ENCODE peak calls at places on chromosomes 6 and 20, in eight cellular contexts. One of them, this sample, is unnamed.

GRCh38 chr20:57693002-57693582 is 16.7 kb downstream of the PMEPA1 start:
- DNase-seq in NCI-H1092: no peak
- DNase-seq in fibroblast of lung: no peak
- DNase-seq in occipital lobe: no peak
- DNase-seq in GM20000: no peak
- DNase-seq in Calu3: peak; percentile 94
- DNase-seq in astrocyte of the spinal cord: peak; percentile 61
- DNase-seq in neural progenitor cell: no peak
- DNase-seq in this sample: no peak

GRCh38 chr6:149125309-149125708 is 192.2 kb upstream of the TAB2 start:
- DNase-seq in NCI-H1092: no peak
- DNase-seq in fibroblast of lung: no peak
- DNase-seq in occipital lobe: no peak
- DNase-seq in GM20000: no peak
- DNase-seq in Calu3: no peak
- DNase-seq in astrocyte of the spinal cord: no peak
- DNase-seq in neural progenitor cell: no peak
- DNase-seq in this sample: no peak

GRCh38 chr6:128068110-128068460 is 167.2 kb upstream of the THEMIS start:
- DNase-seq in NCI-H1092: no peak
- DNase-seq in fibroblast of lung: no peak
- DNase-seq in occipital lobe: no peak
- DNase-seq in GM20000: no peak
- DNase-seq in Calu3: no peak
- DNase-seq in astrocyte of the spinal cord: no peak
- DNase-seq in neural progenitor cell: no peak
- DNase-seq in this sample: no peak

GRCh38 chr6:129206761-129207330 is 323.9 kb downstream of the LAMA2 start:
- DNase-seq in NCI-H1092: no peak
- DNase-seq in fibroblast of lung: no peak
- DNase-seq in occipital lobe: no peak
- DNase-seq in GM20000: no peak
- DNase-seq in Calu3: no peak
- DNase-seq in astrocyte of the spinal cord: no peak
- DNase-seq in neural progenitor cell: no peak
- DNase-seq in this sample: no peak

GRCh38 chr20:41287327-41287726 is 30.2 kb downstream of the ZHX3 start:
- DNase-seq in NCI-H1092: no peak
- DNase-seq in fibroblast of lung: peak; percentile 70
- DNase-seq in occipital lobe: no peak
- DNase-seq in GM20000: no peak
- DNase-seq in Calu3: no peak
- DNase-seq in astrocyte of the spinal cord: peak; percentile 80
- DNase-seq in neural progenitor cell: no peak
- DNase-seq in this sample: peak; percentile 65

GRCh38 chr6:40807484-40807883 is 220.3 kb upstream of the LRFN2 start:
- DNase-seq in NCI-H1092: no peak
- DNase-seq in fibroblast of lung: no peak
- DNase-seq in occipital lobe: no peak
- DNase-seq in GM20000: no peak
- DNase-seq in Calu3: no peak
- DNase-seq in astrocyte of the spinal cord: no peak
- DNase-seq in neural progenitor cell: no peak
- DNase-seq in this sample: no peak

GRCh38 chr6:45411959-45412358 is 34.2 kb upstream of the SUPT3H start:
- DNase-seq in NCI-H1092: no peak
- DNase-seq in fibroblast of lung: no peak
- DNase-seq in occipital lobe: no peak
- DNase-seq in GM20000: no peak
- DNase-seq in Calu3: no peak
- DNase-seq in astrocyte of the spinal cord: peak; percentile 29
- DNase-seq in neural progenitor cell: no peak
- DNase-seq in this sample: no peak

GRCh38 chr20:1283522-1284210 is 17.6 kb downstream of the SNPH start:
- DNase-seq in NCI-H1092: no peak
- DNase-seq in fibroblast of lung: peak; percentile 24
- DNase-seq in occipital lobe: no peak
- DNase-seq in GM20000: no peak
- DNase-seq in Calu3: no peak
- DNase-seq in astrocyte of the spinal cord: no peak
- DNase-seq in neural progenitor cell: no peak
- DNase-seq in this sample: no peak

GRCh38 chr20:62487564-62488086 is 11.8 kb upstream of the GATA5 start:
- DNase-seq in NCI-H1092: no peak
- DNase-seq in fibroblast of lung: no peak
- DNase-seq in occipital lobe: no peak
- DNase-seq in GM20000: no peak
- DNase-seq in Calu3: no peak
- DNase-seq in astrocyte of the spinal cord: no peak
- DNase-seq in neural progenitor cell: no peak
- DNase-seq in this sample: no peak

GRCh38 chr6:38404355-38404754 is 235.4 kb downstream of the BTBD9 start:
- DNase-seq in NCI-H1092: no peak
- DNase-seq in fibroblast of lung: peak; percentile 6
- DNase-seq in occipital lobe: no peak
- DNase-seq in GM20000: peak; percentile 7
- DNase-seq in Calu3: no peak
- DNase-seq in astrocyte of the spinal cord: no peak
- DNase-seq in neural progenitor cell: no peak
- DNase-seq in this sample: peak; percentile 9

GRCh38 chr6:70797625-70798024 is 129.9 kb downstream of the SMAP1 start:
- DNase-seq in NCI-H1092: no peak
- DNase-seq in fibroblast of lung: no peak
- DNase-seq in occipital lobe: no peak
- DNase-seq in GM20000: peak; percentile 21
- DNase-seq in Calu3: no peak
- DNase-seq in astrocyte of the spinal cord: no peak
- DNase-seq in neural progenitor cell: no peak
- DNase-seq in this sample: no peak

GRCh38 chr6:36929607-36930006 is 24.9 kb upstream of the PI16 start:
- DNase-seq in NCI-H1092: no peak
- DNase-seq in fibroblast of lung: peak; percentile 79
- DNase-seq in occipital lobe: no peak
- DNase-seq in GM20000: no peak
- DNase-seq in Calu3: no peak
- DNase-seq in astrocyte of the spinal cord: peak; percentile 47
- DNase-seq in neural progenitor cell: no peak
- DNase-seq in this sample: peak; percentile 62

GRCh38 chr6:45538636-45539035 is 160.9 kb upstream of the SUPT3H start:
- DNase-seq in NCI-H1092: no peak
- DNase-seq in fibroblast of lung: no peak
- DNase-seq in occipital lobe: no peak
- DNase-seq in GM20000: no peak
- DNase-seq in Calu3: no peak
- DNase-seq in astrocyte of the spinal cord: no peak
- DNase-seq in neural progenitor cell: no peak
- DNase-seq in this sample: peak; percentile 90

GRCh38 chr20:49313271-49313670 is 35.4 kb upstream of the ZNFX1 start:
- DNase-seq in NCI-H1092: no peak
- DNase-seq in fibroblast of lung: no peak
- DNase-seq in occipital lobe: no peak
- DNase-seq in GM20000: no peak
- DNase-seq in Calu3: no peak
- DNase-seq in astrocyte of the spinal cord: no peak
- DNase-seq in neural progenitor cell: no peak
- DNase-seq in this sample: no peak

GRCh38 chr20:63787302-63787701 is 43.8 kb downstream of the ZBTB46 start:
- DNase-seq in NCI-H1092: no peak
- DNase-seq in fibroblast of lung: no peak
- DNase-seq in occipital lobe: no peak
- DNase-seq in GM20000: no peak
- DNase-seq in Calu3: no peak
- DNase-seq in astrocyte of the spinal cord: no peak
- DNase-seq in neural progenitor cell: no peak
- DNase-seq in this sample: no peak

GRCh38 chr6:25035451-25036435 is 100.0 kb upstream of the RIPOR2 start:
- DNase-seq in NCI-H1092: no peak
- DNase-seq in fibroblast of lung: no peak
- DNase-seq in occipital lobe: no peak
- DNase-seq in GM20000: peak; percentile 32
- DNase-seq in Calu3: no peak
- DNase-seq in astrocyte of the spinal cord: no peak
- DNase-seq in neural progenitor cell: no peak
- DNase-seq in this sample: no peak

GRCh38 chr20:23437126-23437894 is 2.2 kb upstream of the CSTL1 start:
- DNase-seq in NCI-H1092: no peak
- DNase-seq in fibroblast of lung: no peak
- DNase-seq in occipital lobe: no peak
- DNase-seq in GM20000: no peak
- DNase-seq in Calu3: no peak
- DNase-seq in astrocyte of the spinal cord: no peak
- DNase-seq in neural progenitor cell: no peak
- DNase-seq in this sample: no peak

GRCh38 chr20:57652865-57653545 is 32.8 kb upstream of the ZBP1 start:
- DNase-seq in NCI-H1092: no peak
- DNase-seq in fibroblast of lung: no peak
- DNase-seq in occipital lobe: no peak
- DNase-seq in GM20000: no peak
- DNase-seq in Calu3: peak; percentile 14
- DNase-seq in astrocyte of the spinal cord: no peak
- DNase-seq in neural progenitor cell: no peak
- DNase-seq in this sample: no peak

GRCh38 chr6:154572592-154572991 is 62.1 kb upstream of the CNKSR3 start:
- DNase-seq in NCI-H1092: no peak
- DNase-seq in fibroblast of lung: no peak
- DNase-seq in occipital lobe: no peak
- DNase-seq in GM20000: no peak
- DNase-seq in Calu3: no peak
- DNase-seq in astrocyte of the spinal cord: no peak
- DNase-seq in neural progenitor cell: no peak
- DNase-seq in this sample: peak; percentile 9

GRCh38 chr6:49966823-49967222 is 2.6 kb downstream of the DEFB113 start:
- DNase-seq in NCI-H1092: no peak
- DNase-seq in fibroblast of lung: peak; percentile 9
- DNase-seq in occipital lobe: no peak
- DNase-seq in GM20000: no peak
- DNase-seq in Calu3: no peak
- DNase-seq in astrocyte of the spinal cord: no peak
- DNase-seq in neural progenitor cell: no peak
- DNase-seq in this sample: no peak

GRCh38 chr20:64169089-64169560 is 4.9 kb downstream of the MYT1 start:
- DNase-seq in NCI-H1092: no peak
- DNase-seq in fibroblast of lung: no peak
- DNase-seq in occipital lobe: no peak
- DNase-seq in GM20000: no peak
- DNase-seq in Calu3: no peak
- DNase-seq in astrocyte of the spinal cord: no peak
- DNase-seq in neural progenitor cell: no peak
- DNase-seq in this sample: no peak

GRCh38 chr6:143581835-143582480 is 70.4 kb upstream of the FUCA2 start:
- DNase-seq in NCI-H1092: no peak
- DNase-seq in fibroblast of lung: peak; percentile 68
- DNase-seq in occipital lobe: no peak
- DNase-seq in GM20000: no peak
- DNase-seq in Calu3: no peak
- DNase-seq in astrocyte of the spinal cord: peak; percentile 47
- DNase-seq in neural progenitor cell: no peak
- DNase-seq in this sample: peak; percentile 64

GRCh38 chr20:38049800-38050199 is 16.3 kb downstream of the RPRD1B start:
- DNase-seq in NCI-H1092: no peak
- DNase-seq in fibroblast of lung: peak; percentile 48
- DNase-seq in occipital lobe: no peak
- DNase-seq in GM20000: no peak
- DNase-seq in Calu3: no peak
- DNase-seq in astrocyte of the spinal cord: peak; percentile 76
- DNase-seq in neural progenitor cell: no peak
- DNase-seq in this sample: peak; percentile 14

This sample was measured in fibroblast of gingiva.